ENCODE peak calls at places on chromosomes 7 and 10, in nine cellular contexts. One of them, this sample, is unnamed.

GRCh38 chr7:94060772-94061171 is 56.6 kb upstream of the BET1 start:
- DNase-seq in bronchial epithelial cell: peak
- DNase-seq in RWPE1: no peak
- DNase-seq in GM23248: peak
- DNase-seq in cardiac fibroblast: peak
- DNase-seq in natural killer cell treated with Interleukin-12 subunit alpha and Interleukin-12 subunit beta and Interleukin-15 and Interleukin-18, amount 100 ng/mL, for 72 hours: no peak
- DNase-seq in NCI-H187 treated with DMSO at 0.1 percent for 48 hours: no peak
- DNase-seq in T1000: no peak
- DNase-seq in transverse colon: no peak
- DNase-seq in this sample: no peak

GRCh38 chr7:28990200-28990960 is 32.2 kb upstream of the TRIL start:
- DNase-seq in bronchial epithelial cell: no peak
- DNase-seq in RWPE1: no peak
- DNase-seq in GM23248: peak
- DNase-seq in cardiac fibroblast: peak
- DNase-seq in natural killer cell treated with Interleukin-12 subunit alpha and Interleukin-12 subunit beta and Interleukin-15 and Interleukin-18, amount 100 ng/mL, for 72 hours: no peak
- DNase-seq in NCI-H187 treated with DMSO at 0.1 percent for 48 hours: no peak
- DNase-seq in T1000: no peak
- DNase-seq in transverse colon: no peak
- DNase-seq in this sample: no peak

GRCh38 chr10:7529638-7530037 is 118.8 kb upstream of the SFMBT2 start:
- DNase-seq in bronchial epithelial cell: peak
- DNase-seq in RWPE1: peak
- DNase-seq in GM23248: peak
- DNase-seq in cardiac fibroblast: peak
- DNase-seq in natural killer cell treated with Interleukin-12 subunit alpha and Interleukin-12 subunit beta and Interleukin-15 and Interleukin-18, amount 100 ng/mL, for 72 hours: no peak
- DNase-seq in NCI-H187 treated with DMSO at 0.1 percent for 48 hours: no peak
- DNase-seq in T1000: no peak
- DNase-seq in transverse colon: no peak
- DNase-seq in this sample: peak

GRCh38 chr7:150951181-150951520 is 27.0 kb downstream of the KCNH2 start:
- DNase-seq in bronchial epithelial cell: no peak
- DNase-seq in RWPE1: no peak
- DNase-seq in GM23248: no peak
- DNase-seq in cardiac fibroblast: no peak
- DNase-seq in natural killer cell treated with Interleukin-12 subunit alpha and Interleukin-12 subunit beta and Interleukin-15 and Interleukin-18, amount 100 ng/mL, for 72 hours: no peak
- DNase-seq in NCI-H187 treated with DMSO at 0.1 percent for 48 hours: no peak
- DNase-seq in T1000: no peak
- DNase-seq in transverse colon: no peak
- DNase-seq in this sample: no peak

GRCh38 chr10:113111900-113112853 is 162.1 kb downstream of the TCF7L2 start:
- DNase-seq in bronchial epithelial cell: peak
- DNase-seq in RWPE1: peak
- DNase-seq in GM23248: peak
- DNase-seq in cardiac fibroblast: peak
- DNase-seq in natural killer cell treated with Interleukin-12 subunit alpha and Interleukin-12 subunit beta and Interleukin-15 and Interleukin-18, amount 100 ng/mL, for 72 hours: no peak
- DNase-seq in NCI-H187 treated with DMSO at 0.1 percent for 48 hours: no peak
- DNase-seq in T1000: no peak
- DNase-seq in transverse colon: peak
- DNase-seq in this sample: no peak

GRCh38 chr7:135650831-135651573 is 11.3 kb upstream of the STMP1 start:
- DNase-seq in bronchial epithelial cell: no peak
- DNase-seq in RWPE1: no peak
- DNase-seq in GM23248: peak
- DNase-seq in cardiac fibroblast: peak
- DNase-seq in natural killer cell treated with Interleukin-12 subunit alpha and Interleukin-12 subunit beta and Interleukin-15 and Interleukin-18, amount 100 ng/mL, for 72 hours: no peak
- DNase-seq in NCI-H187 treated with DMSO at 0.1 percent for 48 hours: no peak
- DNase-seq in T1000: no peak
- DNase-seq in transverse colon: no peak
- DNase-seq in this sample: no peak

GRCh38 chr7:83413831-83414230 is 235.1 kb downstream of the SEMA3E start:
- DNase-seq in bronchial epithelial cell: no peak
- DNase-seq in RWPE1: no peak
- DNase-seq in GM23248: peak
- DNase-seq in cardiac fibroblast: peak
- DNase-seq in natural killer cell treated with Interleukin-12 subunit alpha and Interleukin-12 subunit beta and Interleukin-15 and Interleukin-18, amount 100 ng/mL, for 72 hours: no peak
- DNase-seq in NCI-H187 treated with DMSO at 0.1 percent for 48 hours: peak
- DNase-seq in T1000: no peak
- DNase-seq in transverse colon: no peak
- DNase-seq in this sample: peak

GRCh38 chr7:41940760-41941343 is 238.0 kb upstream of the INHBA start:
- DNase-seq in bronchial epithelial cell: peak
- DNase-seq in RWPE1: peak
- DNase-seq in GM23248: peak
- DNase-seq in cardiac fibroblast: peak
- DNase-seq in natural killer cell treated with Interleukin-12 subunit alpha and Interleukin-12 subunit beta and Interleukin-15 and Interleukin-18, amount 100 ng/mL, for 72 hours: peak
- DNase-seq in NCI-H187 treated with DMSO at 0.1 percent for 48 hours: no peak
- DNase-seq in T1000: peak
- DNase-seq in transverse colon: peak
- DNase-seq in this sample: peak

GRCh38 chr10:43138757-43139241 is 554 bp downstream of the CSGALNACT2 start:
- DNase-seq in bronchial epithelial cell: peak
- DNase-seq in RWPE1: peak
- DNase-seq in GM23248: peak
- DNase-seq in cardiac fibroblast: peak
- DNase-seq in natural killer cell treated with Interleukin-12 subunit alpha and Interleukin-12 subunit beta and Interleukin-15 and Interleukin-18, amount 100 ng/mL, for 72 hours: no peak
- DNase-seq in NCI-H187 treated with DMSO at 0.1 percent for 48 hours: no peak
- DNase-seq in T1000: peak
- DNase-seq in transverse colon: peak
- DNase-seq in this sample: peak

GRCh38 chr7:101696-102376 is 90.5 kb upstream of the FAM20C start:
- DNase-seq in bronchial epithelial cell: peak
- DNase-seq in RWPE1: peak
- DNase-seq in GM23248: peak
- DNase-seq in cardiac fibroblast: peak
- DNase-seq in natural killer cell treated with Interleukin-12 subunit alpha and Interleukin-12 subunit beta and Interleukin-15 and Interleukin-18, amount 100 ng/mL, for 72 hours: no peak
- DNase-seq in NCI-H187 treated with DMSO at 0.1 percent for 48 hours: no peak
- DNase-seq in T1000: peak
- DNase-seq in transverse colon: no peak
- DNase-seq in this sample: no peak

GRCh38 chr7:93202594-93203273 is 23.5 kb downstream of the HEPACAM2 start:
- DNase-seq in bronchial epithelial cell: no peak
- DNase-seq in RWPE1: no peak
- DNase-seq in GM23248: no peak
- DNase-seq in cardiac fibroblast: no peak
- DNase-seq in natural killer cell treated with Interleukin-12 subunit alpha and Interleukin-12 subunit beta and Interleukin-15 and Interleukin-18, amount 100 ng/mL, for 72 hours: no peak
- DNase-seq in NCI-H187 treated with DMSO at 0.1 percent for 48 hours: no peak
- DNase-seq in T1000: no peak
- DNase-seq in transverse colon: peak
- DNase-seq in this sample: no peak

GRCh38 chr10:130171196-130171595 is 35.0 kb downstream of the GLRX3 start:
- DNase-seq in bronchial epithelial cell: no peak
- DNase-seq in RWPE1: no peak
- DNase-seq in GM23248: no peak
- DNase-seq in cardiac fibroblast: no peak
- DNase-seq in natural killer cell treated with Interleukin-12 subunit alpha and Interleukin-12 subunit beta and Interleukin-15 and Interleukin-18, amount 100 ng/mL, for 72 hours: no peak
- DNase-seq in NCI-H187 treated with DMSO at 0.1 percent for 48 hours: no peak
- DNase-seq in T1000: no peak
- DNase-seq in transverse colon: no peak
- DNase-seq in this sample: no peak

GRCh38 chr7:98051118-98051744 is 55.4 kb upstream of the LMTK2 start:
- DNase-seq in bronchial epithelial cell: no peak
- DNase-seq in RWPE1: no peak
- DNase-seq in GM23248: no peak
- DNase-seq in cardiac fibroblast: no peak
- DNase-seq in natural killer cell treated with Interleukin-12 subunit alpha and Interleukin-12 subunit beta and Interleukin-15 and Interleukin-18, amount 100 ng/mL, for 72 hours: peak
- DNase-seq in NCI-H187 treated with DMSO at 0.1 percent for 48 hours: no peak
- DNase-seq in T1000: no peak
- DNase-seq in transverse colon: peak
- DNase-seq in this sample: peak

This sample was measured in HAP-1.